ENCODE peak calls at places on chromosomes 6 and 20, in four cellular contexts. I, K, C and W are unnamed samples.

GRCh38 chr6:44626608-44627007 is 239.1 kb downstream of the CDC5L start:
- DNase-seq in I (no peak), K (no peak), C (no peak), W (no peak)

GRCh38 chr20:20710847-20711315 is 1.6 kb downstream of the RALGAPA2 start:
- DNase-seq in I (peak), C (no peak), K (peak), W (peak)

GRCh38 chr20:40657526-40657925 is 31.5 kb downstream of the MAFB start:
- DNase-seq in K (no peak), C (no peak), I (no peak), W (no peak)

GRCh38 chr6:34465551-34466241 is at the start of gene PACSIN1:
- DNase-seq in K (no peak), C (peak), I (peak), W (peak)

GRCh38 chr20:36852187-36852586 is 23.8 kb upstream of the TLDC2 start:
- DNase-seq in K (no peak), C (no peak), I (peak), W (no peak)

GRCh38 chr20:59806578-59806975 is 126.9 kb downstream of the SYCP2 start:
- DNase-seq in C (no peak), K (no peak), I (no peak), W (no peak)

GRCh38 chr6:161367472-161367871 is 93.6 kb upstream of the AGPAT4 start:
- DNase-seq in C (no peak), I (no peak), K (no peak), W (no peak)

GRCh38 chr6:138989098-138989983 is 1.3 kb upstream of the REPS1 start:
- DNase-seq in I (no peak), C (no peak), K (no peak), W (no peak)

GRCh38 chr6:138972226-138972665 is 15.8 kb downstream of the REPS1 start:
- DNase-seq in I (no peak), K (no peak), C (no peak), W (no peak)

GRCh38 chr6:87738673-87739225 is 36.7 kb upstream of the AKIRIN2 start:
- DNase-seq in C (no peak), K (no peak), I (no peak), W (no peak)

GRCh38 chr20:32521780-32522524 is 63.2 kb downstream of the NOL4L start:
- DNase-seq in C (peak), K (peak), I (peak), W (peak)

GRCh38 chr6:117605169-117605826 is 3.0 kb upstream of the GOPC start:
- DNase-seq in I (peak), K (no peak), C (no peak), W (peak)

GRCh38 chr6:87473419-87473903 is 687 bp downstream of the SLC35A1 start:
- DNase-seq in C (no peak), I (peak), K (no peak), W (peak)

GRCh38 chr6:168737481-168737880 is 296.5 kb downstream of the SMOC2 start:
- DNase-seq in I (no peak), C (no peak), K (no peak), W (no peak)

GRCh38 chr6:148770408-148771211 is 23.8 kb downstream of the UST start:
- DNase-seq in I (no peak), C (no peak), K (no peak), W (no peak)

GRCh38 chr20:20304942-20305341 is 63.0 kb upstream of the INSM1 start:
- DNase-seq in C (no peak), I (no peak), K (no peak), W (no peak)